ENCODE peak calls at places on chromosome 5, in five cellular contexts. One of them, this sample, is unnamed.

GRCh38 chr5:62732677-62733121 is 154.1 kb downstream of the LRRC70 start:
- DNase-seq in PC-9: no peak
- DNase-seq in heart left ventricle: no peak
- DNase-seq in HCT116: no peak
- DNase-seq in cardiac muscle cell: peak; percentile 33
- DNase-seq in this sample: no peak

GRCh38 chr5:8216921-8217320 is 348.0 kb downstream of the MTRR start:
- DNase-seq in PC-9: no peak
- DNase-seq in heart left ventricle: no peak
- DNase-seq in HCT116: no peak
- DNase-seq in cardiac muscle cell: no peak
- DNase-seq in this sample: no peak

GRCh38 chr5:5492087-5492933 is 69.8 kb downstream of the ICE1 start:
- DNase-seq in PC-9: peak; percentile 53
- DNase-seq in heart left ventricle: no peak
- DNase-seq in HCT116: peak; percentile 57
- DNase-seq in cardiac muscle cell: peak; percentile 74
- DNase-seq in this sample: peak; percentile 39

GRCh38 chr5:75059887-75060286 is 7.5 kb upstream of the GCNT4 start:
- DNase-seq in PC-9: no peak
- DNase-seq in heart left ventricle: no peak
- DNase-seq in HCT116: no peak
- DNase-seq in cardiac muscle cell: no peak
- DNase-seq in this sample: no peak

GRCh38 chr5:135266301-135266630 is 132.8 kb downstream of the MACROH2A1 start:
- DNase-seq in PC-9: no peak
- DNase-seq in heart left ventricle: no peak
- DNase-seq in HCT116: no peak
- DNase-seq in cardiac muscle cell: no peak
- DNase-seq in this sample: no peak

GRCh38 chr5:34703767-34704324 is 47.7 kb downstream of the RAI14 start:
- DNase-seq in PC-9: no peak
- DNase-seq in heart left ventricle: no peak
- DNase-seq in HCT116: no peak
- DNase-seq in cardiac muscle cell: no peak
- DNase-seq in this sample: no peak

GRCh38 chr5:170755679-170756456 is 27.7 kb upstream of the GABRP start:
- DNase-seq in PC-9: no peak
- DNase-seq in heart left ventricle: peak; percentile 66
- DNase-seq in HCT116: no peak
- DNase-seq in cardiac muscle cell: no peak
- DNase-seq in this sample: no peak

GRCh38 chr5:119454171-119454570 is 1.9 kb downstream of the HSD17B4 start:
- DNase-seq in PC-9: no peak
- DNase-seq in heart left ventricle: no peak
- DNase-seq in HCT116: no peak
- DNase-seq in cardiac muscle cell: no peak
- DNase-seq in this sample: no peak

GRCh38 chr5:178940569-178941360 is at the start of gene ZNF454:
- DNase-seq in PC-9: no peak
- DNase-seq in heart left ventricle: peak; percentile 95
- DNase-seq in HCT116: no peak
- DNase-seq in cardiac muscle cell: peak; percentile 98
- DNase-seq in this sample: no peak

GRCh38 chr5:170393235-170393634 is 4.1 kb upstream of the KCNMB1 start:
- DNase-seq in PC-9: no peak
- DNase-seq in heart left ventricle: no peak
- DNase-seq in HCT116: no peak
- DNase-seq in cardiac muscle cell: no peak
- DNase-seq in this sample: no peak

GRCh38 chr5:157506066-157506590 is 46.1 kb downstream of the NIPAL4 start:
- DNase-seq in PC-9: no peak
- DNase-seq in heart left ventricle: no peak
- DNase-seq in HCT116: no peak
- DNase-seq in cardiac muscle cell: peak; percentile 73
- DNase-seq in this sample: no peak

GRCh38 chr5:65753189-65753588 is 31.2 kb downstream of the NLN start:
- DNase-seq in PC-9: no peak
- DNase-seq in heart left ventricle: no peak
- DNase-seq in HCT116: no peak
- DNase-seq in cardiac muscle cell: peak; percentile 27
- DNase-seq in this sample: no peak

GRCh38 chr5:157059891-157060290 is 975 bp upstream of the HAVCR1 start:
- DNase-seq in PC-9: no peak
- DNase-seq in heart left ventricle: no peak
- DNase-seq in HCT116: no peak
- DNase-seq in cardiac muscle cell: no peak
- DNase-seq in this sample: no peak

GRCh38 chr5:27434335-27434734 is 395.9 kb upstream of the CDH9 start:
- DNase-seq in PC-9: no peak
- DNase-seq in heart left ventricle: no peak
- DNase-seq in HCT116: no peak
- DNase-seq in cardiac muscle cell: no peak
- DNase-seq in this sample: no peak

GRCh38 chr5:27437594-27438200 is 399.3 kb upstream of the CDH9 start:
- DNase-seq in PC-9: no peak
- DNase-seq in heart left ventricle: no peak
- DNase-seq in HCT116: no peak
- DNase-seq in cardiac muscle cell: no peak
- DNase-seq in this sample: no peak
- H3K27me3 ChIP-seq in PC-9: no peaks in the 10 kb centered on the region
- H3K27me3 ChIP-seq in heart left ventricle: no peaks in the 10 kb centered on the region
- H3K27me3 ChIP-seq in HCT116: no peaks in the 10 kb centered on the region
- H3K27me3 ChIP-seq in cardiac muscle cell: no peaks in the 10 kb centered on the region
- H3K27me3 ChIP-seq in this sample: no peaks in the 10 kb centered on the region

GRCh38 chr5:154477382-154478223 is 424 bp downstream of the HAND1 start:
- DNase-seq in PC-9: no peak
- DNase-seq in heart left ventricle: no peak
- DNase-seq in HCT116: no peak
- DNase-seq in cardiac muscle cell: no peak
- DNase-seq in this sample: no peak

GRCh38 chr5:154474957-154475334 is 3.1 kb downstream of the HAND1 start:
- DNase-seq in PC-9: no peak
- DNase-seq in heart left ventricle: no peak
- DNase-seq in HCT116: no peak
- DNase-seq in cardiac muscle cell: no peak
- DNase-seq in this sample: no peak

GRCh38 chr5:154478224-154478565 is at the start of gene HAND1:
- DNase-seq in PC-9: peak; percentile 27
- DNase-seq in heart left ventricle: peak; percentile 86
- DNase-seq in HCT116: peak; percentile 8
- DNase-seq in cardiac muscle cell: no peak
- DNase-seq in this sample: peak; percentile 73

GRCh38 chr5:154475613-154476342 is 2.2 kb downstream of the HAND1 start:
- DNase-seq in PC-9: no peak
- DNase-seq in heart left ventricle: no peak
- DNase-seq in HCT116: no peak
- DNase-seq in cardiac muscle cell: no peak
- DNase-seq in this sample: no peak

DNA sequence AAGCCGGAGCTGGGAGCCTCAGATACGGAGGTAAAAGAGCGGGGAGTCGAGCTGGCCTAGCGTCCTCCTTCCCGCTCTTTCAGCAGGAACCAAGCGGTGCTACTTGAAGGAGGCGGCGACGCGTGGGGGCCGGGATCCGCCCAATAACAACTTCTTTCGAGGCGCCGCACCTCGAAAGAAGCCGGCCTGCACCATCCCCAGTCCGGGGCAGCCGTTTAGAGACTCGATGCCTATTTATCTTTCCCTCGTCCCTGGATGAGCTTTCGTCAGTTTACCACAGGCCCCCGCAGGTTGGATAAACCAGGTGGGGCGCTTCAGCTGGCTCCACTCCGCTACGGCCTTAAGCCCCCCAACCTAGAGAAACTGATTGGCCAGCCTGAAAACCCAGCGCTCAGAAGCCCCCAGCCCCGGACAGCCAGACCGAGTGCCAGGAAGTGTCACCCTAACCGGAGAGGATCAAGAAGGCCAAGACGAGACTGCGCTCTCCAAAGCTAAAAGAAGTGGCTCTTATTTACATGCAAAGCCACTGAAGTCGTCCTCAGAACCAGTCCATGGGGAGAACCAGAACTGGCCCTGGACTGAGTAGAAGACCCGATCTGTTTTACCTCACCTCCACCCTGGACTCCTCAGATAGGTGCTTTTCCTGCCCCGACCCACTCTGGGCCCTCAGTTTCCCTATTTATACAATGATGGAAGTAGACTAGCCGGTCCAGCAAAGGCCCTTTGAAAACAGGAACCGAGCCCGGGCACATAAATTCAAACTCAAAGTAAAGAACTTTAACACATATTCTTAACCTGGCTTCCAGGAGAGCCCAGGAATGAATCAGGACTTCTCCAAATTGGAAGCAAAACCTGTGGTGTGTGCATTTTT is 1.4 kb downstream of the HAND1 start:
- DNase-seq in PC-9: no peak
- DNase-seq in heart left ventricle: no peak
- DNase-seq in HCT116: no peak
- DNase-seq in cardiac muscle cell: no peak
- DNase-seq in this sample: no peak
- H3K27me3 ChIP-seq in PC-9: peaks cover 43% of the 10 kb centered on the region
- H3K27me3 ChIP-seq in heart left ventricle: peaks cover 100% of the 10 kb centered on the region
- H3K27me3 ChIP-seq in HCT116: peaks cover 7% of the 10 kb centered on the region
- H3K27me3 ChIP-seq in cardiac muscle cell: peaks cover 89% of the 10 kb centered on the region
- H3K27me3 ChIP-seq in this sample: peaks cover 100% of the 10 kb centered on the region

GRCh38 chr5:141258464-141258863 is 13.3 kb downstream of the PCDHB15 start:
- DNase-seq in PC-9: no peak
- DNase-seq in heart left ventricle: no peak
- DNase-seq in HCT116: no peak
- DNase-seq in cardiac muscle cell: no peak
- DNase-seq in this sample: no peak
- H3K27me3 ChIP-seq in PC-9: no peaks in the 10 kb centered on the region
- H3K27me3 ChIP-seq in heart left ventricle: no peaks in the 10 kb centered on the region
- H3K27me3 ChIP-seq in HCT116: no peaks in the 10 kb centered on the region
- H3K27me3 ChIP-seq in cardiac muscle cell: no peaks in the 10 kb centered on the region
- H3K27me3 ChIP-seq in this sample: no peaks in the 10 kb centered on the region

GRCh38 chr5:948472-949274 is 56.0 kb downstream of the TRIP13 start:
- DNase-seq in PC-9: no peak
- DNase-seq in heart left ventricle: no peak
- DNase-seq in HCT116: no peak
- DNase-seq in cardiac muscle cell: no peak
- DNase-seq in this sample: peak; percentile 44
- H3K27me3 ChIP-seq in PC-9: peaks cover 97% of the 10 kb centered on the region
- H3K27me3 ChIP-seq in heart left ventricle: peaks cover 26% of the 10 kb centered on the region
- H3K27me3 ChIP-seq in HCT116: peaks cover 32% of the 10 kb centered on the region
- H3K27me3 ChIP-seq in cardiac muscle cell: peaks cover 5% of the 10 kb centered on the region
- H3K27me3 ChIP-seq in this sample: peaks cover 41% of the 10 kb centered on the region

This sample was measured in SJSA1.